ENCODE peak calls at places on chromosomes 16 and 17, in seven cellular contexts. U, H, E, F, T, X and Z are unnamed samples.

GRCh38 chr16:85452364-85453178 is 160.6 kb upstream of the GSE1 start:
- DNase-seq in U (no peak), H (no peak), E (no peak), F (no peak), T (no peak), X (no peak), Z (no peak)

GRCh38 chr17:53191878-53192277 is 630.8 kb upstream of the KIF2B start:
- DNase-seq in U (no peak), H (no peak), E (peak), F (no peak), T (no peak), X (no peak), Z (no peak)

GRCh38 chr16:77076839-77077238 is 114.2 kb upstream of the MON1B start:
- DNase-seq in U (no peak), H (no peak), E (no peak), F (no peak), T (no peak), X (no peak), Z (no peak)

GRCh38 chr17:43353364-43353763 is 45.4 kb upstream of the ARL4D start:
- DNase-seq in U (no peak), H (no peak), E (no peak), F (no peak), T (no peak), X (no peak), Z (no peak)

GRCh38 chr17:64200080-64201042 is 62.7 kb downstream of the TEX2 start:
- DNase-seq in U (no peak), H (no peak), E (peak), F (peak), T (no peak), X (no peak), Z (no peak)

GRCh38 chr16:55825115-55825728 is 7.7 kb downstream of the CES1 start:
- DNase-seq in U (no peak), H (no peak), E (no peak), F (no peak), T (no peak), X (no peak), Z (no peak)

GRCh38 chr17:65228734-65229390 is 91.7 kb downstream of the RGS9 start:
- DNase-seq in U (peak), H (no peak), E (peak), F (peak), T (no peak), X (no peak), Z (peak)

GRCh38 chr17:66952031-66952524 is 12.4 kb upstream of the CACNG4 start:
- DNase-seq in U (no peak), H (no peak), E (peak), F (no peak), T (no peak), X (no peak), Z (no peak)

GRCh38 chr17:74759243-74759801 is 10.9 kb downstream of the NHERF1 start:
- DNase-seq in U (no peak), H (no peak), E (no peak), F (no peak), T (no peak), X (peak), Z (no peak)

GRCh38 chr16:57278494-57278893 is 6.0 kb downstream of the PLLP start:
- DNase-seq in U (no peak), H (no peak), E (no peak), F (no peak), T (peak), X (no peak), Z (no peak)

GRCh38 chr16:80663078-80663477 is 122.3 kb downstream of the DYNLRB2 start:
- DNase-seq in U (no peak), H (no peak), E (no peak), F (no peak), T (no peak), X (no peak), Z (no peak)

GRCh38 chr17:78797691-78798585 is 15.9 kb upstream of the CYTH1 start:
- DNase-seq in U (no peak), H (peak), E (no peak), F (no peak), T (no peak), X (no peak), Z (no peak)

GRCh38 chr17:76538941-76539340 is 903 bp upstream of the PRCD start:
- DNase-seq in U (no peak), H (no peak), E (no peak), F (no peak), T (no peak), X (no peak), Z (no peak)

GRCh38 chr16:85524630-85525463 is 88.3 kb upstream of the GSE1 start:
- DNase-seq in U (peak), H (peak), E (peak), F (peak), T (peak), X (peak), Z (no peak)

GRCh38 chr16:86281435-86281834 is 228.9 kb upstream of the FOXF1 start:
- DNase-seq in U (no peak), H (no peak), E (no peak), F (no peak), T (no peak), X (no peak), Z (no peak)

GRCh38 chr17:77880702-77881450 is 77.6 kb upstream of the TNRC6C start:
- DNase-seq in U (no peak), H (no peak), E (no peak), F (no peak), T (peak), X (peak), Z (no peak)

GRCh38 chr16:89453662-89454321 is 36.6 kb downstream of the ANKRD11 start:
- DNase-seq in U (no peak), H (no peak), E (no peak), F (no peak), T (peak), X (no peak), Z (no peak)